ENCODE peak calls at places on chromosome 12, in five cellular contexts. One of them, this sample, is unnamed.
A peak's percentile ranks its signal among the peaks of the same experiment; 100 is the strongest.

GRCh38 chr12:104226672-104227071 is 11.1 kb downstream of the TXNRD1 start:
- DNase-seq in omental fat pad: no peak
- DNase-seq in nephron progenitor cell: no peak
- DNase-seq in GM12865: no peak
- DNase-seq in cardiac muscle cell: no peak
- DNase-seq in this sample: no peak

GRCh38 chr12:22461786-22462185 is 82.6 kb downstream of the C2CD5 start:
- DNase-seq in omental fat pad: no peak
- DNase-seq in nephron progenitor cell: no peak
- DNase-seq in GM12865: no peak
- DNase-seq in cardiac muscle cell: no peak
- DNase-seq in this sample: no peak

GRCh38 chr12:90036641-90037040 is 328.0 kb upstream of the ATP2B1 start:
- DNase-seq in omental fat pad: no peak
- DNase-seq in nephron progenitor cell: no peak
- DNase-seq in GM12865: no peak
- DNase-seq in cardiac muscle cell: no peak
- DNase-seq in this sample: no peak

GRCh38 chr12:69623970-69624369 is 13.3 kb upstream of the LRRC10 start:
- DNase-seq in omental fat pad: no peak
- DNase-seq in nephron progenitor cell: no peak
- DNase-seq in GM12865: no peak
- DNase-seq in cardiac muscle cell: peak; percentile 44
- DNase-seq in this sample: no peak

GRCh38 chr12:41636658-41637057 is 448.5 kb downstream of the PDZRN4 start:
- DNase-seq in omental fat pad: no peak
- DNase-seq in nephron progenitor cell: no peak
- DNase-seq in GM12865: no peak
- DNase-seq in cardiac muscle cell: no peak
- DNase-seq in this sample: no peak

GRCh38 chr12:100716658-100716948 is 78.0 kb upstream of the ANO4 start:
- DNase-seq in omental fat pad: no peak
- DNase-seq in nephron progenitor cell: peak; percentile 7
- DNase-seq in GM12865: no peak
- DNase-seq in cardiac muscle cell: no peak
- DNase-seq in this sample: peak; percentile 14

GRCh38 chr12:102197789-102198188 is at the start of gene PMCH:
- DNase-seq in omental fat pad: no peak
- DNase-seq in nephron progenitor cell: no peak
- DNase-seq in GM12865: peak; percentile 57
- DNase-seq in cardiac muscle cell: no peak
- DNase-seq in this sample: no peak

GRCh38 chr12:93380480-93381121 is 2.9 kb downstream of the NUDT4 start:
- DNase-seq in omental fat pad: no peak
- DNase-seq in nephron progenitor cell: no peak
- DNase-seq in GM12865: no peak
- DNase-seq in cardiac muscle cell: no peak
- DNase-seq in this sample: no peak

GRCh38 chr12:76272292-76272691 is 75.9 kb downstream of the BBS10 start:
- DNase-seq in omental fat pad: no peak
- DNase-seq in nephron progenitor cell: no peak
- DNase-seq in GM12865: no peak
- DNase-seq in cardiac muscle cell: no peak
- DNase-seq in this sample: no peak

GRCh38 chr12:126347421-126347820 is 1282.2 kb downstream of the AACS start:
- DNase-seq in omental fat pad: no peak
- DNase-seq in nephron progenitor cell: no peak
- DNase-seq in GM12865: no peak
- DNase-seq in cardiac muscle cell: no peak
- DNase-seq in this sample: no peak
- TF ChIP-seq CTCF in omental fat pad: no peak
- TF ChIP-seq CTCF in nephron progenitor cell: peak; percentile 17
- TF ChIP-seq CTCF in GM12865: no peak
- TF ChIP-seq CTCF in cardiac muscle cell: no peak
- TF ChIP-seq CTCF in this sample: no peak

DNA sequence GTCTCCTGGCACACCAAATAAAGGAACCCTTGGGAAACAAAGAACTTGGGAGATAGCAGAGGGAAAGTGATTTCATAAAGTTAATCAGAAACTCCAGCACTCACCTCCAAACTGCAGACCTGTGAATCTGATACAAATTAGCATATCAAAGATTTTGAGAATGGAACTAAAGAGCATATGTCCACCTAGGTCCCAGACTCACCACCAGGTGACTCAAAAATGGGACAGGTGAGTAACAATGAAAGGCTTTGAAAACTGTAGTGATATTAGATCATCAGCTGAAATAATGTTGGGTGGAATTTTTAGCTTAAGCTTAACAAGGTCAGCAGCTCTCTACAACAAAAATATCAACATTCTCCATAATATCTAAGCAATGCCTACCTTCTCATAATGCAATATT is 214.8 kb downstream of the RERGL start:
- DNase-seq in omental fat pad: no peak
- DNase-seq in nephron progenitor cell: no peak
- DNase-seq in GM12865: no peak
- DNase-seq in cardiac muscle cell: no peak
- DNase-seq in this sample: no peak
- TF ChIP-seq CTCF in omental fat pad: no peak
- TF ChIP-seq CTCF in nephron progenitor cell: no peak
- TF ChIP-seq CTCF in GM12865: no peak
- TF ChIP-seq CTCF in cardiac muscle cell: no peak
- TF ChIP-seq CTCF in this sample: no peak

DNA sequence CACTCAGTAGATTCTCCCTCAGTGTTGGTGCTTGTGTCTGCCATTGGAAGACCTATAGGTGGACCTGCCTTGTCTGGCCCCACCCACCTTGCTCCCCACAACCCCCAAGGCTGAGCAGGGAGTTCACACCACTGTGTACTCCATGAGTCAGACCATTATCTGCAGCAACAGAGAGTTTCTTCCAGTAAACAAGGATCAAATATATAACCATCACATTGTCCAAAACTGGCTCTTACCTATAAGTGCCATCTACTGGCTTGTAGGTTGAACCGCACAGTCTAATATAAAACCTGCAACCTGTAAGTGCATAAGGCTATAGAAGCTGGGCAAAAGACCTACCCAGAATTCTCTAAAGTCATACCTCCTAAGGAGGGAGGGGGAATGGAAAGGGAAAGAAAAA is 7.9 kb downstream of the TAS2R13 start:
- DNase-seq in omental fat pad: no peak
- DNase-seq in nephron progenitor cell: no peak
- DNase-seq in GM12865: no peak
- DNase-seq in cardiac muscle cell: no peak
- DNase-seq in this sample: no peak
- TF ChIP-seq CTCF in omental fat pad: no peak
- TF ChIP-seq CTCF in nephron progenitor cell: no peak
- TF ChIP-seq CTCF in GM12865: no peak
- TF ChIP-seq CTCF in cardiac muscle cell: no peak
- TF ChIP-seq CTCF in this sample: no peak

GRCh38 chr12:121791671-121792496 is 1.6 kb downstream of the RHOF start:
- DNase-seq in omental fat pad: no peak
- DNase-seq in nephron progenitor cell: no peak
- DNase-seq in GM12865: peak; percentile 65
- DNase-seq in cardiac muscle cell: no peak
- DNase-seq in this sample: no peak
- TF ChIP-seq CTCF in omental fat pad: no peak
- TF ChIP-seq CTCF in nephron progenitor cell: no peak
- TF ChIP-seq CTCF in GM12865: no peak
- TF ChIP-seq CTCF in cardiac muscle cell: no peak
- TF ChIP-seq CTCF in this sample: no peak

GRCh38 chr12:97716356-97716755 is 253.8 kb downstream of the RMST start:
- DNase-seq in omental fat pad: no peak
- DNase-seq in nephron progenitor cell: no peak
- DNase-seq in GM12865: peak; percentile 41
- DNase-seq in cardiac muscle cell: peak; percentile 8
- DNase-seq in this sample: no peak
- TF ChIP-seq CTCF in omental fat pad: no peak
- TF ChIP-seq CTCF in nephron progenitor cell: no peak
- TF ChIP-seq CTCF in GM12865: peak; percentile 28
- TF ChIP-seq CTCF in cardiac muscle cell: no peak
- TF ChIP-seq CTCF in this sample: peak; percentile 43

GRCh38 chr12:74538491-74539258 is 1.0 kb downstream of the ATXN7L3B start:
- DNase-seq in omental fat pad: no peak
- DNase-seq in nephron progenitor cell: peak; percentile 11
- DNase-seq in GM12865: peak; percentile 63
- DNase-seq in cardiac muscle cell: peak; percentile 5
- DNase-seq in this sample: no peak
- TF ChIP-seq CTCF in omental fat pad: no peak
- TF ChIP-seq CTCF in nephron progenitor cell: no peak
- TF ChIP-seq CTCF in GM12865: no peak
- TF ChIP-seq CTCF in cardiac muscle cell: no peak
- TF ChIP-seq CTCF in this sample: no peak

DNA sequence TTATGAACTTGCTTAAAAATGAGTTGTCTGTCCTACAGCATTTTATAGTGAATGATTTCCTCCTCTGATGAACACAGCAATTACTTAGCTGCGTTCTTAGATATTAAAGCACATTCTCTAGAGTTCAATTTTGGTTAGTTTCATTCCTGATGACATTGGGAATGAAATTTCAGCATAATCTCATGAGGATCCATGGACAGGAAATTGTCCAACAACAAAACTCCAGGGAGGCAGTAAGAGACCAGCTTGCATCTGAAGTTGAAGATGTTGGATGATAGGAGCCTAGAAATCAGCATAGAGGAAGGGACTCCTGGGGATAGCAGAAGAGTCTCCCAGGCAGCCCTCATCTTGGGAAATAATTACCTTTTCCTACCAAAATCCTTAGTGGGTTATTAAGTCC is 128.7 kb upstream of the RAP1B start:
- DNase-seq in omental fat pad: no peak
- DNase-seq in nephron progenitor cell: no peak
- DNase-seq in GM12865: no peak
- DNase-seq in cardiac muscle cell: no peak
- DNase-seq in this sample: no peak
- TF ChIP-seq CTCF in omental fat pad: no peak
- TF ChIP-seq CTCF in nephron progenitor cell: no peak
- TF ChIP-seq CTCF in GM12865: no peak
- TF ChIP-seq CTCF in cardiac muscle cell: no peak
- TF ChIP-seq CTCF in this sample: no peak

This sample was measured in endothelial cell.